ENCODE peak calls at places on chromosome 21, in ten cellular contexts. L is IMR-90, M is GM23338, G is A673, E is HCT116, X is fibroblast of lung, S is SK-N-SH, C is DND-41, K is A549, B is astrocyte. Y is an unnamed sample.

GRCh38 chr21:46113497-46114176 is 15.7 kb downstream of the COL6A2 start:
- DNase-seq in M (no peak), S (peak; percentile 14), X (no peak), K (no peak), B (no peak), E (no peak), G (no peak), L (no peak), C (no peak), Y (no peak)

GRCh38 chr21:35651166-35651565 is 409.2 kb downstream of the SETD4 start:
- DNase-seq in K (no peak), L (no peak), G (no peak), M (no peak), C (no peak), B (no peak), X (no peak), E (no peak), S (no peak), Y (no peak)

GRCh38 chr21:31560479-31560878 is 99.0 kb upstream of the SOD1 start:
- DNase-seq in X (no peak), K (no peak), B (no peak), L (no peak), C (no peak), E (no peak), G (no peak), M (no peak), S (no peak), Y (no peak)

GRCh38 chr21:18524097-18524496 is 120.5 kb upstream of the TMPRSS15 start:
- DNase-seq in G (no peak), E (no peak), S (no peak), B (no peak), K (no peak), C (no peak), L (no peak), X (no peak), M (no peak), Y (no peak)

GRCh38 chr21:20353351-20353750 is 644.9 kb upstream of the NCAM2 start:
- DNase-seq in E (no peak), C (no peak), M (no peak), L (no peak), S (no peak), K (no peak), G (no peak), X (no peak), B (no peak), Y (no peak)

GRCh38 chr21:15549671-15550070 is 180.1 kb upstream of the USP25 start:
- DNase-seq in L (peak; percentile 5), K (no peak), E (no peak), X (no peak), M (peak; percentile 67), B (peak; percentile 3), C (no peak), S (no peak), G (peak; percentile 8), Y (no peak)

GRCh38 chr21:14531927-14532326 is 14.2 kb downstream of the SAMSN1 start:
- DNase-seq in C (no peak), G (no peak), M (no peak), L (no peak), E (no peak), K (no peak), X (no peak), S (no peak), B (no peak), Y (no peak)

GRCh38 chr21:33265664-33266049 is 510 bp upstream of the IL10RB start:
- DNase-seq in C (no peak), G (no peak), S (no peak), K (no peak), X (no peak), E (no peak), M (peak; percentile 65), B (no peak), L (peak; percentile 14), Y (peak; percentile 68)

GRCh38 chr21:22711636-22712035 is 1713.4 kb downstream of the NCAM2 start:
- DNase-seq in M (no peak), E (no peak), C (no peak), X (no peak), K (no peak), L (no peak), G (peak; percentile 77), S (no peak), B (no peak), Y (no peak)

GRCh38 chr21:38818336-38818723 is 12.6 kb downstream of the ETS2 start:
- DNase-seq in C (no peak), X (no peak), B (no peak), S (no peak), K (no peak), M (no peak), G (no peak), L (no peak), E (no peak), Y (no peak)

GRCh38 chr21:15028186-15028585 is 36.6 kb downstream of the NRIP1 start:
- DNase-seq in M (no peak), K (no peak), B (no peak), X (no peak), L (no peak), E (no peak), G (peak; percentile 96), C (no peak), S (no peak), Y (no peak)

GRCh38 chr21:45824546-45825208 is 156.9 kb upstream of the COL6A1 start:
- DNase-seq in X (no peak), E (no peak), B (no peak), G (no peak), C (no peak), M (no peak), S (no peak), L (no peak), K (no peak), Y (no peak)

GRCh38 chr21:21247441-21247840 is 249.2 kb downstream of the NCAM2 start:
- DNase-seq in G (no peak), X (peak; percentile 41), E (no peak), B (peak; percentile 41), L (peak; percentile 63), S (no peak), K (no peak), C (no peak), M (no peak), Y (no peak)

DNA sequence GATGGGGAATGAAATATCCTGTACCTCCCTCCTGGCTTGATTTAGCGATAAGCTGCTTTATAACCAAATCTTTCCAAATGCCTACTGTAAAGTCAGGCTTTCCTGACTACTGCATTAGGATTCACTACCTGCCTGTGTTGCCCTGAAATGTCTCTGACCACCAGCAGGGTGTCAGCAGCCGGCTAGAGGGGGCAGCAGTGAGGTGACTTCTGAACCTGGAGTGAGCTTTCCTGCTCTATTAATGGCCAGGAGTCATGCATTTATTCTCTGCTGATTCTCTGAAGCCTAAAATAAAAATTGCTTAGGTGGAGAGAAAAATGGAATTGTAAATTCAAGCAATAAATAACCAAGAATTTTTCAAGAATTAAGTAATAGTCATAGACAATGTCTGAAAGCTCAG is 2.5 kb downstream of the BACE2 start:
- DNase-seq in C (peak; percentile 41), M (peak; percentile 74), X (peak; percentile 23), G (peak; percentile 4), L (peak; percentile 34), S (peak; percentile 62), K (peak; percentile 56), B (no peak), E (no peak), Y (no peak)
- H3K4me3 ChIP-seq in C (no peak overlapping the region), M (no peak overlapping the region), X (no peak overlapping the region), G (no peak overlapping the region), L (no peak overlapping the region), S (peak overlapping the region; percentile 39), K (no peak overlapping the region), B (no peak overlapping the region), E (no peak overlapping the region), Y (no peak overlapping the region)

GRCh38 chr21:39911286-39911685 is 44.0 kb downstream of the PCP4 start:
- DNase-seq in M (peak; percentile 60), G (no peak), L (no peak), X (no peak), C (no peak), K (no peak), E (no peak), B (no peak), S (no peak), Y (no peak)
- TF ChIP-seq CTCF in M (peak; percentile 51), G (no peak), L (no peak), X (no peak), C (peak; percentile 39), K (no peak), E (peak; percentile 17), B (no peak), S (no peak), Y (no peak)

GRCh38 chr21:43758811-43759210 is 17.3 kb downstream of the CSTB start:
- DNase-seq in X (no peak), K (no peak), S (no peak), L (no peak), C (no peak), M (no peak), G (no peak), B (no peak), E (no peak), Y (no peak)

GRCh38 chr21:43759651-43760050 is 16.5 kb downstream of the CSTB start:
- DNase-seq in X (no peak), E (no peak), C (no peak), S (no peak), L (no peak), G (no peak), K (no peak), B (no peak), M (no peak), Y (no peak)

GRCh38 chr21:43755820-43756594 is 20.1 kb downstream of the CSTB start:
- DNase-seq in K (no peak), B (no peak), C (no peak), M (no peak), S (no peak), G (no peak), E (no peak), L (no peak), X (no peak), Y (no peak)

GRCh38 chr21:43757601-43758000 is 18.5 kb downstream of the CSTB start:
- DNase-seq in E (no peak), B (no peak), M (no peak), X (no peak), G (no peak), K (no peak), C (no peak), L (no peak), S (no peak), Y (no peak)

DNA sequence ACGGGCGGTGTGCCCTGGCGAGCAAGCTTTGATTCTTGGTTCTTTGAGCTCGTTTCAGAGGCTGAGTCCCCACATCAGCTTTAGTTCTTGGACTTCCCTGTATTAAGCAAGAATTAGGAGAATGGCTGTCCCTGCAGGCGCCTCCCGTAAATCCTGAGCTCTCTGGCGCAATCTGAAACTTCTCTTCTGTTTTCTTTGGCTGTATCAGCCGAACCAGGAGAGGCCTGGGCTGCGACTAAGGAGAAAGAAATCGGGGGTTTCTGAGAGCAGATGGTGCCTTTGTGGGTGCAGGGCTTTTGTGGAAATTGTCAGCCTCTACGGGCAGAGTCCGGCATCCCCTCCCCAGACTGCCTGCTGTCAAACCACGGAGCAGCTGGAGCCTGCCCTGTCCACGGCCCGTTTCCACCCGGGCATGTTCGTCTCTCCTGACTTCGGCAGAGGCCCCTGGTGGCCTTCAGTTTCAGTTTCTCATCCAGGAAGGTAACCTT is 17.9 kb downstream of the CSTB start:
- DNase-seq in X (peak; percentile 77), K (no peak), B (no peak), E (no peak), C (no peak), L (peak; percentile 70), G (no peak), S (no peak), M (no peak), Y (no peak)
- H3K4me3 ChIP-seq in X (no peak overlapping the region), K (no peak overlapping the region), B (no peak overlapping the region), E (no peak overlapping the region), C (no peak overlapping the region), L (no peak overlapping the region), G (no peak overlapping the region), S (no peak overlapping the region), M (no peak overlapping the region), Y (no peak overlapping the region)

GRCh38 chr21:34630536-34631143 is 15.7 kb upstream of the RCAN1 start:
- DNase-seq in B (peak; percentile 13), X (peak; percentile 69), C (peak; percentile 52), G (peak; percentile 68), K (peak; percentile 40), S (peak; percentile 63), M (peak; percentile 70), E (peak; percentile 45), L (peak; percentile 60), Y (no peak)
- TF ChIP-seq CTCF in B (peak; percentile 89), X (peak; percentile 78), C (peak; percentile 87), G (peak; percentile 79), K (peak; percentile 66), S (peak; percentile 85), M (peak; percentile 91), E (peak; percentile 86), L (peak; percentile 92), Y (peak; percentile 77)

Y was measured in GM06990.